ENCODE peak calls at places on chromosomes 16 and 17, in seven cellular contexts. P is DND-41, Q is WERI-Rb-1, J is transverse colon, I is tibial nerve, U is cardiac muscle cell, C is body of pancreas. Z is an unnamed sample.

GRCh38 chr16:82630219-82630618 is 3.5 kb downstream of the CDH13 start:
- DNase-seq in I (no peak), U (no peak), J (no peak), Q (no peak), P (no peak), C (no peak), Z (no peak)

GRCh38 chr17:5508855-5509254 is 22.5 kb downstream of the MIS12 start:
- DNase-seq in U (peak; percentile 27), P (no peak), J (no peak), I (no peak), Q (peak; percentile 19), C (peak; percentile 41), Z (no peak)

GRCh38 chr16:77213542-77214108 is 14.4 kb downstream of the SYCE1L start:
- DNase-seq in U (peak; percentile 85), P (no peak), J (no peak), Q (no peak), C (no peak), I (no peak), Z (no peak)

GRCh38 chr16:708959-709358 is 3.4 kb upstream of the FBXL16 start:
- DNase-seq in C (no peak), Q (no peak), I (no peak), J (no peak), U (no peak), P (no peak), Z (no peak)

GRCh38 chr17:80938556-80938955 is 53.1 kb upstream of the CHMP6 start:
- DNase-seq in U (no peak), I (no peak), C (peak; percentile 20), Q (no peak), J (no peak), P (peak; percentile 74), Z (no peak)

GRCh38 chr16:64408699-64409098 is 713.2 kb downstream of the CDH11 start:
- DNase-seq in I (no peak), P (no peak), J (no peak), C (no peak), Q (no peak), U (no peak), Z (no peak)

GRCh38 chr17:34820922-34821321 is 140.3 kb downstream of the CCT6B start:
- DNase-seq in Q (no peak), C (no peak), U (no peak), P (no peak), J (no peak), I (no peak), Z (no peak)

GRCh38 chr17:50948711-50949110 is 82.6 kb upstream of the TOB1 start:
- DNase-seq in C (no peak), I (peak; percentile 6), U (no peak), P (no peak), Q (no peak), J (peak; percentile 6), Z (no peak)

GRCh38 chr16:1876468-1876867 is 4.5 kb upstream of the MEIOB start:
- DNase-seq in C (no peak), U (no peak), Q (no peak), P (no peak), J (no peak), I (no peak), Z (no peak)

GRCh38 chr17:78568494-78569115 is 8.6 kb downstream of the DNAH17 start:
- DNase-seq in Q (no peak), C (peak; percentile 35), U (peak; percentile 68), J (no peak), P (no peak), I (no peak), Z (no peak)

GRCh38 chr17:7392696-7393612 is 1.4 kb downstream of the PLSCR3 start:
- DNase-seq in Q (no peak), I (no peak), P (no peak), J (no peak), C (no peak), U (no peak), Z (no peak)

DNA sequence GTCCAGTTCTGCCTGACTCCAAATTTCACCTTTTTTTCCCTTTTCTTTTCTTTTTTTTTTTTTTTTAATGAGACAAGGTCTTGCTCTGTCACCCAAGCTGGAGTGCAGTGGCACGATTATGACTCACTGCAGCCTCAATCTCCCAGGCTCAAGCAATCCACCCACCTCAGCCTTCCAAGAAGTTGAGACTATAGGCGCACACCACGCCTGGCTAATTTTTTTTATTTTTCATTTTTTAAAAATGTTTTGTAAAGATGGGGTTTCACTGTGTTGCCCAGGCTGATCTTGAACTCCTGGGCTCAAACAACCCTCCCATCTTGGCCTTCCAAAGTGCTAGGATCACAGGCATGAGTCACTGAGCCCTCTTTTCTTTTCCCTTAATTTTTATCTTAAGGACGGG is 33.4 kb upstream of the RBBP6 start:
- DNase-seq in P (no peak), J (no peak), Q (no peak), U (no peak), I (no peak), C (no peak), Z (no peak)
- H3K27ac ChIP-seq in P (no peak overlapping the region), J (no peak overlapping the region), Q (peak overlapping the region; percentile 80), U (no peak overlapping the region), I (no peak overlapping the region), C (no peak overlapping the region), Z (no peak overlapping the region)

DNA sequence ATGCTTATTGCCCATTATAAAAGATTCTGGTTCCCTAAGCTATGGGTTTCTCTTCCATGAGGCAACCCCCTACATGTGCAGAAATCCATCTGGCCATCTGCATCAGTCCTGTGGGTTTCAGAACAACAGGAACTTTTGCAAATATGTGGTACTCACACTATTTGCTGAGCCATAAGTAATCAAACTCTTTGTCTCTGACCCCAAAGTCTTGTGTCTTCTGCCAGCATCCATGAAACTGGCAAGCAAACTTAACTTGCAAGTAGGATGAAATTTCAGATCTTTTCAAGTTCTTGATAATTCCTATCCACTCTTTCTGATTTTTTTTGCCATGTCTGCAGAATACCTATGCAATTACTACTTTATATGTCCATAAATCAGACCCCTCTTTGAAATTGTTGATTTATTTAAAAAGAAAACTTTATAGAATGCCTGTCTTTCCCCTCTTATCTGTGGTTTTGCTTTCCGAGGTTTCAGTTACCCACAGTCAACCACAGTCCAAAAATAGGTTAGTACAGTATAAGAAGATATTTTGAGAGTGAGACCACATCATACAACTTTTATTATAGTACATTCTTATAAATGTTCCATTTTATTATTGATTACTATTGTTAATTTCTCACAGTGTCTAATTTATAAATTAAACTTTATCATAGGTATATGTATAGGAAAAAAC is 158.4 kb upstream of the IRX3 start:
- DNase-seq in P (no peak), Q (no peak), C (no peak), J (no peak), I (no peak), U (peak; percentile 48), Z (no peak)
- H3K36me3 ChIP-seq in P (no peaks in the 10 kb centered on the region), Q (no peaks in the 10 kb centered on the region), C (no peaks in the 10 kb centered on the region), J (no peaks in the 10 kb centered on the region), I (no peaks in the 10 kb centered on the region), U (no peaks in the 10 kb centered on the region), Z (no peaks in the 10 kb centered on the region)

GRCh38 chr17:65052585-65052984 is 4.0 kb downstream of the GNA13 start:
- DNase-seq in P (no peak), Q (no peak), C (no peak), J (no peak), I (no peak), U (no peak), Z (no peak)
- H3K27ac ChIP-seq in P (no peak overlapping the region), Q (no peak overlapping the region), C (no peak overlapping the region), J (peak overlapping the region; percentile 99), I (peak overlapping the region; percentile 99), U (no peak overlapping the region), Z (no peak overlapping the region)

DNA sequence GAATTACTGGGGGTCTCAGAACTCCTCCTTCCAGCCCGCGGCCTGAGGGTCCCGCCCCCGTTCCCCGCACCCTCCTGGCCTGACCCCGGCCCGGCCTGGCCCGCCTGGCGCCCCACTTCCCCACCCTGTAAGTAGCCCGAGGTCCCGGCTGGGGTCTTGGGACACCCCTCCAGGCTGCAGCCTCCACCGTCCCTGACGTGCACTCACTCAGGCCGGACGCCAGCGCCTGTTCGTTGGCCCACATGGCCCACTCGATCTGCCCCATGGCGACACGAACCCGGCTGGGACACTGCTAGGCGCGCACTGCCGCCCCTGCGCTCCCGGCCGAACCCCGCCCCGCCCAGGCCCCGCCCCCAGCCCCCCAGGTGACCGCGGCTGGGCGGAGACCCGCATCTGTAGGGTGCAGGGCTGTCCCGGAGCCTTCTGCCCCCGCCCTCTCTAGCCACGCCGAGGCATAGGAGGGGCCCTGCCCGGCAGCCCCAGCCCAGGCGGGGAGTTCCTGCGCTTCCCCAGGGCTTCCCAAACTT is at the start of gene CYBA:
- DNase-seq in J (peak; percentile 91), I (peak; percentile 47), P (peak; percentile 81), U (peak; percentile 71), Q (no peak), C (peak; percentile 80), Z (peak; percentile 90)
- H3K36me3 ChIP-seq in J (no peaks in the 10 kb centered on the region), I (peaks cover 6% of the 10 kb centered on the region), P (peaks cover 54% of the 10 kb centered on the region), U (peaks cover 8% of the 10 kb centered on the region), Q (no peaks in the 10 kb centered on the region), C (no peaks in the 10 kb centered on the region), Z (peaks cover 37% of the 10 kb centered on the region)

DNA sequence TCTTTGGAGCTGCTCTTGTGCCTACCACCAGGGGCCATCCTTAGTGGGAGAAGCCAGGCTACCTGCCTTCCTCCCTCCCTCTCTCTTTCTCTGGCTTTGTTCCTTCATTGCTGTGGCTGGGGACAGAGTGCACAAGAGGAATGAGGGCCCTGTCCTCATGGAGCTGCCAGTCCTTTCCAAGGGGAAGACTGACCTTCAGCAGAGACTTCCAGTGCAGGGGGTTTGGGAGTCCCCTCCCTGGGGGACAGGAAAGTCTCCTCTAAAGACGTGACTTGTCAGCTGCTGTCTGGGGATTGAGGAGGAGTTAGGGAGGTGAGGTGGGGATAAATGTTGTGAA is 108.1 kb downstream of the CMIP start:
- DNase-seq in I (no peak), P (no peak), C (no peak), J (no peak), U (no peak), Q (no peak), Z (no peak)
- H3K27ac ChIP-seq in I (peak overlapping the region; percentile 51), P (peak overlapping the region; percentile 10), C (no peak overlapping the region), J (peak overlapping the region; percentile 10), U (no peak overlapping the region), Q (no peak overlapping the region), Z (peak overlapping the region; percentile 31)